ENCODE peak calls at places on chromosome 22, in eight cellular contexts. Z is foreskin melanocyte; W is adrenal gland; D is AG09319; N is activated CD8-positive, alpha-beta memory T cell treated with anti-CD3 and anti-CD28 coated beads for 1 hour; F is activated naive CD4-positive, alpha-beta T cell; O is pancreas; S is CD4-positive, alpha-beta T cell. T is an unnamed sample.
A peak's percentile ranks its signal among the peaks of the same experiment; 100 is the strongest.

GRCh38 chr22:24146791-24147353 is 34.4 kb upstream of the SUSD2 start:
- DNase-seq in D (peak; percentile 46), W (peak; percentile 53), S (no peak), O (no peak), Z (peak; percentile 93), N (no peak), F (no peak), T (peak; percentile 84)

GRCh38 chr22:20238567-20239062 is 29.5 kb downstream of the RTN4R start:
- DNase-seq in Z (no peak), F (no peak), D (no peak), W (no peak), N (peak; percentile 36), O (no peak), S (peak; percentile 36), T (no peak)

GRCh38 chr22:42964994-42965699 is 49.8 kb downstream of the PACSIN2 start:
- DNase-seq in O (no peak), Z (no peak), F (no peak), D (no peak), N (no peak), S (no peak), W (no peak), T (no peak)

GRCh38 chr22:38033522-38034277 is 23.5 kb upstream of the PICK1 start:
- DNase-seq in Z (peak; percentile 97), D (no peak), W (no peak), S (no peak), N (no peak), F (no peak), O (no peak), T (no peak)

GRCh38 chr22:23753371-23753770 is 854 bp downstream of the VPREB3 start:
- DNase-seq in O (no peak), N (no peak), W (no peak), Z (no peak), S (no peak), F (no peak), D (no peak), T (no peak)

GRCh38 chr22:30471616-30472318 is at the start of gene SEC14L3:
- DNase-seq in Z (no peak), S (no peak), W (no peak), O (no peak), D (no peak), F (no peak), N (no peak), T (no peak)

GRCh38 chr22:31488988-31489617 is 539 bp downstream of the EIF4ENIF1 start:
- DNase-seq in N (peak; percentile 4), O (peak; percentile 77), S (no peak), Z (no peak), F (no peak), W (no peak), D (no peak), T (no peak)

GRCh38 chr22:37133304-37134018 is 16.3 kb downstream of the IL2RB start:
- DNase-seq in N (no peak), O (peak; percentile 25), Z (no peak), S (no peak), D (no peak), W (peak; percentile 92), F (no peak), T (no peak)

GRCh38 chr22:46076651-46077339 is 73.5 kb upstream of the PPARA start:
- DNase-seq in W (peak; percentile 54), D (no peak), Z (no peak), F (no peak), S (no peak), N (no peak), O (peak; percentile 81), T (no peak)

GRCh38 chr22:32063701-32064100 is 20.6 kb downstream of the SLC5A1 start:
- DNase-seq in Z (no peak), D (no peak), W (no peak), S (no peak), F (no peak), O (no peak), N (no peak), T (no peak)

GRCh38 chr22:47209077-47209514 is 446.6 kb downstream of the TBC1D22A start:
- DNase-seq in F (no peak), W (no peak), Z (no peak), S (no peak), N (no peak), O (no peak), D (no peak), T (no peak)

GRCh38 chr22:43346521-43346929 is 3.4 kb upstream of the SCUBE1 start:
- DNase-seq in W (peak; percentile 50), Z (no peak), S (peak; percentile 42), D (no peak), F (peak; percentile 41), N (peak; percentile 55), O (peak; percentile 79), T (no peak)

GRCh38 chr22:44686873-44687600 is 15.0 kb upstream of the PRR5 start:
- DNase-seq in N (no peak), F (no peak), S (no peak), D (peak; percentile 47), O (no peak), Z (peak; percentile 88), W (no peak), T (no peak)

GRCh38 chr22:20021196-20022181 is 579 bp downstream of the TANGO2 start:
- DNase-seq in D (peak; percentile 25), W (peak; percentile 91), S (no peak), N (no peak), F (no peak), Z (peak; percentile 85), O (peak; percentile 81), T (no peak)

GRCh38 chr22:17172172-17172833 is 13.2 kb upstream of the HDHD5 start:
- DNase-seq in D (no peak), O (peak; percentile 72), S (no peak), N (no peak), Z (no peak), F (no peak), W (peak; percentile 63), T (no peak)

GRCh38 chr22:39243443-39244072 is 1.2 kb downstream of the PDGFB start:
- DNase-seq in Z (no peak), D (no peak), W (no peak), S (no peak), F (no peak), O (peak; percentile 87), N (no peak), T (no peak)

GRCh38 chr22:44437493-44438015 is 60.5 kb downstream of the RTL6 start:
- DNase-seq in D (no peak), F (no peak), Z (no peak), N (no peak), O (no peak), S (no peak), W (no peak), T (no peak)

GRCh38 chr22:24416095-24416494 is 11.3 kb upstream of the ADORA2A start:
- DNase-seq in D (no peak), Z (no peak), O (peak; percentile 20), W (no peak), N (no peak), S (no peak), F (no peak), T (no peak)

GRCh38 chr22:30430933-30431332 is 5.4 kb downstream of the MTFP1 start:
- DNase-seq in O (peak; percentile 19), S (no peak), W (no peak), F (no peak), Z (no peak), D (no peak), N (no peak), T (no peak)

GRCh38 chr22:24985824-24986214 is 33.3 kb downstream of the KIAA1671 start:
- DNase-seq in W (peak; percentile 93), S (no peak), O (no peak), F (no peak), Z (no peak), D (no peak), N (no peak), T (no peak)

GRCh38 chr22:50528682-50529415 is 963 bp downstream of the TYMP start:
- DNase-seq in S (no peak), D (no peak), O (no peak), Z (no peak), F (no peak), N (no peak), W (peak; percentile 42), T (no peak)

GRCh38 chr22:44882226-44882905 is 127.4 kb downstream of the PHF21B start:
- DNase-seq in Z (no peak), O (peak; percentile 35), D (no peak), F (no peak), S (no peak), W (no peak), N (no peak), T (no peak)

GRCh38 chr22:46612904-46613605 is 7.1 kb upstream of the GRAMD4 start:
- DNase-seq in D (no peak), Z (no peak), O (peak; percentile 46), N (peak; percentile 19), F (no peak), S (peak; percentile 36), W (peak; percentile 40), T (no peak)

T was measured in astrocyte of the cerebellum.